ENCODE peak calls at places on chromosomes 6 and 20, in seven cellular contexts. E is IMR-90, R is H1, Z is H9, S is mesenchymal stem cell, H is trophoblast cell, W is mesendoderm. Q is an unnamed sample.

GRCh38 chr6:112253842-112254816 is at the start of gene LAMA4:
- DNase-seq in E (peak; percentile 69), R (peak; percentile 74), Z (peak; percentile 65), S (peak; percentile 62), H (no peak), W (peak; percentile 68), Q (peak; percentile 32)

GRCh38 chr6:135274561-135275293 is 93.6 kb downstream of the MYB start:
- DNase-seq in E (peak; percentile 34), R (peak; percentile 20), Z (no peak), S (peak; percentile 74), H (no peak), W (no peak), Q (no peak)

GRCh38 chr6:29791786-29792122 is 35.9 kb upstream of the HLA-G start:
- DNase-seq in E (no peak), R (no peak), Z (no peak), S (no peak), H (no peak), W (no peak), Q (no peak)

GRCh38 chr20:38674178-38675133 is 49.8 kb upstream of the SLC32A1 start:
- DNase-seq in E (peak; percentile 47), R (peak; percentile 91), Z (peak; percentile 92), S (peak; percentile 64), H (no peak), W (peak; percentile 71), Q (peak; percentile 84)

GRCh38 chr6:145633981-145634627 is 101.2 kb downstream of the EPM2A start:
- DNase-seq in E (peak; percentile 76), R (peak; percentile 97), Z (peak; percentile 86), S (peak; percentile 75), H (peak; percentile 67), W (peak; percentile 88), Q (peak; percentile 88)

GRCh38 chr6:36925809-36926208 is 28.7 kb upstream of the PI16 start:
- DNase-seq in E (no peak), R (no peak), Z (no peak), S (no peak), H (no peak), W (no peak), Q (no peak)

GRCh38 chr20:36097331-36097730 is 57.2 kb upstream of the EPB41L1 start:
- DNase-seq in E (peak; percentile 52), R (no peak), Z (no peak), S (no peak), H (no peak), W (peak; percentile 29), Q (no peak)

GRCh38 chr20:61516398-61517208 is 264.5 kb downstream of the CDH4 start:
- DNase-seq in E (peak; percentile 35), R (no peak), Z (no peak), S (peak; percentile 6), H (no peak), W (no peak), Q (no peak)

GRCh38 chr6:71489736-71490135 is 201.1 kb downstream of the OGFRL1 start:
- DNase-seq in E (peak; percentile 90), R (no peak), Z (peak; percentile 42), S (peak; percentile 86), H (peak; percentile 96), W (peak; percentile 91), Q (no peak)

GRCh38 chr6:103784117-103784516 is 1075.6 kb downstream of the HACE1 start:
- DNase-seq in E (no peak), R (no peak), Z (no peak), S (no peak), H (no peak), W (peak; percentile 75), Q (no peak)

GRCh38 chr6:133835901-133836300 is 53.0 kb upstream of the TCF21 start:
- DNase-seq in E (peak; percentile 37), R (no peak), Z (no peak), S (peak; percentile 15), H (no peak), W (no peak), Q (no peak)

GRCh38 chr6:124054034-124054433 is 250.4 kb downstream of the NKAIN2 start:
- DNase-seq in E (no peak), R (no peak), Z (no peak), S (no peak), H (no peak), W (no peak), Q (no peak)

GRCh38 chr6:32774428-32774827 is 11.1 kb upstream of the HLA-DQB2 start:
- DNase-seq in E (no peak), R (no peak), Z (no peak), S (no peak), H (no peak), W (no peak), Q (no peak)

GRCh38 chr6:163398796-163399195 is 15.7 kb upstream of the QKI start:
- DNase-seq in E (no peak), R (peak; percentile 32), Z (no peak), S (no peak), H (no peak), W (no peak), Q (no peak)

GRCh38 chr6:89792881-89793280 is 26.7 kb downstream of the MDN1 start:
- DNase-seq in E (peak; percentile 16), R (no peak), Z (peak; percentile 45), S (peak; percentile 44), H (peak; percentile 47), W (peak; percentile 83), Q (no peak)

GRCh38 chr6:162727347-162728176 is at the start of the genes PACRG and PRKN:
- DNase-seq in E (peak; percentile 85), R (peak; percentile 99), Z (peak; percentile 100), S (peak; percentile 98), H (peak; percentile 100), W (peak; percentile 100), Q (peak; percentile 99)

DNA sequence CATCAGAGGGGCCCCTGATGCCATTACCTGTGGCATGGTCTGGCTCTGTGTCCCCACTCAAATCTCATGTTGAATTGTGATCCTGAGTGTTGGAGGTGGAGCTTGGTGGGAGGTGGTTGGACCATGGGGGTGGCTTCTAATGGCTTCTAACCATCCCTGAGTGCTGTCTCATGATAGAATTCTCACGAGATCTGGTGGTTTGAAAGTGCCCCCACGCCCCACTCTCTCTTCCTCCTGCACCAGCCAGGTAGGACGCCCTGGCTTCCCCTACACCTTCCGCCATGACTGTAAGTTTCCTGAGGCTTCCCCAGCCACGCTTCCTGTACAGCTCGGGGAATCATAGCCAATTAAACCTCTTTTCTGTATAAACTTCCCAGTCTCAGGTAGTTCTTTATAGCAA is 14.9 kb downstream of the BHLHE23 start:
- DNase-seq in E (no peak), R (no peak), Z (no peak), S (no peak), H (no peak), W (no peak), Q (no peak)
- H3K27me3 ChIP-seq in E (peaks cover 72% of the 10 kb centered on the region), R (no peaks in the 10 kb centered on the region), Z (no peaks in the 10 kb centered on the region), S (peaks cover 81% of the 10 kb centered on the region), H (no peaks in the 10 kb centered on the region), W (no peaks in the 10 kb centered on the region), Q (no peaks in the 10 kb centered on the region)

DNA sequence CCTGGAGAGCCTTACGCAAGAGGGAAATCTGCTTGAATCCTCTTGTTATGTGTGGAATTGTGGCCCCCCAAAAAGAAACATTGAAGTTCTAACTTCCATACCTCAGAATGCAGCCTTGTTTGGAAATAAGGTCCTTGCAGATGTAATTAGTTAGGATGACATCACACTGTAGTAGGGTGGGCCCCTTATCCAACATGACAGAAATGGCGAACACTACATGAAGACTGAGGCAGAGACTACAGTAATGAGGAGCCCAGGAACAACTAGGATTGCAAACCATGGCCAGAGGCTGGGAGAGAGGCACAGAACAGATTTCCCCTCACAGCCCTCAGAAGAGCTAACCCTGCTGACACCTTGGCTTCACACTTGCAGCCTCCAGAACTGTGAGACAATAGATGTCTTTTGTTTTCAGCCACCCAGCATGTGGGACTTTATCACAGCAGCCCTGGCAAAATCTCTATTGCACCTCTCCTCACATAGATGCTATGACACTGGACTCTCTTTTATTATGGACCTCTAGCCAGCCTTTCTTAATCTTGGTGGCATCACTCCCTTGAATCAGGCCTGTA is 29.8 kb downstream of the HIVEP2 start:
- DNase-seq in E (no peak), R (no peak), Z (no peak), S (no peak), H (no peak), W (peak; percentile 70), Q (no peak)
- H2BK120ac ChIP-seq in E (no peak overlapping the region), R (no peak overlapping the region), Z (no peak overlapping the region), S (no peak overlapping the region), H (no peak overlapping the region), W (no peak overlapping the region), Q (no peak overlapping the region)

DNA sequence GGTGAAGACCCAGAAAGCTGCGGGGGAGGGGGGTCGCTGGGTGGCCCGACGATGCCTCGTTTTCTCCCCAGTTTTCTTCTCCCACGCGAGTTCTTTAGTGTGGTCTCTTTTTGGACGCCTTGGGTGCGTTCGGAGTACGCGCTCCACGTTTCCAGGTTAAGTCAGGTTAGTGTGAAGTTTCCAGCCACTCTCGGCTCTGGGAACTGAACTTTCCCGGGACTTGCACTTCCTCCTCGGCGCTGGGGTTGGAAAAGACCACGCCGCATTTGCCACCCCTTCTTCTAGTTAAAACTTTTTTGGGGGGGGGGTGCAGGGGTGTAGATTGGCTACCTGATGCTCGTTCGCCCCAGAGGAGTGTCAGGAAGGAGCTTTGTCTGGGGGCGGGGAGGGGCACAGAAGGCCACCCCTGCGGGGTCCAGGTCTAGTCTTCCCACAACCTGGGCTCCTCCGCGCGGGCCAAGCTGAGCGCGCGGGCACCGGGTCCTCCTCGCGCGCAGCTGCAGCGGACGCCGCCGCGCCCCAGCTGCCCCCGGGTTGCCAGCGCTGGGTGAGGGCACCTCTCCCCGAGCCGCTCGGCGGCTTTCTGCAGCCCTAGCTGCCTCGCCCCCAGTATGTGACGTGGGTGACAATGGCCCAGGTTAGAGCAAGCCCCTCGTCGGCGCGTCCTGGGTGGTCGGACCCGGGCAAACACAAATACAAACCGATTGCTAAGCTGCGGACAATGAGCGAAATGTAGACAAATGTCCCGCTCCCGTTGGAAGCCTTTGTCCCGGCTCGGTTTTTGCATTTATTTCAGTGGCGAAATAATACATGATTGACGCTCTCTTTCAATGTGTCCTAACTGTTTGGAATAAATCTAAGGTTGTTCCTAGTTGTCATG is 1.7 kb upstream of the NKX2-2 start:
- DNase-seq in E (no peak), R (peak; percentile 75), Z (no peak), S (no peak), H (no peak), W (peak; percentile 72), Q (peak; percentile 61)
- H3K27me3 ChIP-seq in E (peaks cover 93% of the 10 kb centered on the region), R (peaks cover 88% of the 10 kb centered on the region), Z (peaks cover 80% of the 10 kb centered on the region), S (peaks cover 86% of the 10 kb centered on the region), H (peaks cover 95% of the 10 kb centered on the region), W (peaks cover 71% of the 10 kb centered on the region), Q (peaks cover 82% of the 10 kb centered on the region)

GRCh38 chr6:142810952-142811514 is 133.9 kb downstream of the HIVEP2 start:
- DNase-seq in E (peak; percentile 88), R (no peak), Z (no peak), S (peak; percentile 68), H (no peak), W (peak; percentile 35), Q (no peak)

GRCh38 chr6:142816024-142816423 is 129.0 kb downstream of the HIVEP2 start:
- DNase-seq in E (peak; percentile 56), R (no peak), Z (no peak), S (no peak), H (no peak), W (no peak), Q (no peak)

GRCh38 chr6:142809947-142810346 is 135.0 kb downstream of the HIVEP2 start:
- DNase-seq in E (no peak), R (no peak), Z (no peak), S (no peak), H (no peak), W (no peak), Q (no peak)

GRCh38 chr6:142808405-142809061 is 136.4 kb downstream of the HIVEP2 start:
- DNase-seq in E (no peak), R (no peak), Z (no peak), S (no peak), H (no peak), W (no peak), Q (no peak)

DNA sequence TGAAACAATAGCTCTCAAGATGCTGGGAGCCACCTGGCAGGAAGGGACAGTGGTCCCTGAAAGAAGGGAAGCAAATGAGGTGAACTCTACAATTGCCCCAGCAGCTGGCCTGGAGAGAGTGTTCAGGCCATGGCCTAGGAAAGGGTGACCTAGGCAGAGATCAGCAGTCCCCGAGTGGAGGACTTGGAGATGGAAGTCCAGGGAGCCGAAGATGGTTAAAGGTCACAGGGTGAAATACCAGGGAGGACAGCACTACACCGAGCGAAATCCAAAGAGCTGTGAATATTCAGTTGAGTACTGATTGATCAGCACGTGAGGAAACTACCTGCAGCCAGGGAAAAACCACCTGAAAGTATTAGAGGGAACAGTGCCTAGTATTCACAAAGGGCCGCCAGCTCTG is 133.1 kb downstream of the HIVEP2 start:
- DNase-seq in E (no peak), R (no peak), Z (no peak), S (no peak), H (no peak), W (no peak), Q (no peak)
- H2BK120ac ChIP-seq in E (no peak overlapping the region), R (no peak overlapping the region), Z (no peak overlapping the region), S (no peak overlapping the region), H (no peak overlapping the region), W (no peak overlapping the region), Q (no peak overlapping the region)